ENCODE peak calls at places on chromosomes 7 and 10, in five cellular contexts. G is AG04450, S is HTR-8/SVneo, R is T-helper 2 cell, O is progenitor cell of endocrine pancreas. B is an unnamed sample.
A peak's percentile ranks its signal among the peaks of the same experiment; 100 is the strongest.

GRCh38 chr10:36608251-36608650 is 517.1 kb upstream of the ANKRD30A start:
- DNase-seq in S (peak; percentile 26), O (no peak), R (no peak), G (peak; percentile 11), B (no peak)

GRCh38 chr7:12294701-12295100 is 83.6 kb downstream of the TMEM106B start:
- DNase-seq in G (no peak), S (no peak), R (no peak), O (no peak), B (no peak)

GRCh38 chr7:8065356-8065813 is 96.8 kb downstream of the GLCCI1 start:
- DNase-seq in O (no peak), R (no peak), G (peak; percentile 30), S (no peak), B (no peak)

GRCh38 chr7:116583653-116584052 is 58.8 kb downstream of the CAV1 start:
- DNase-seq in S (no peak), G (no peak), O (no peak), R (no peak), B (no peak)

GRCh38 chr10:118901409-118901808 is 128.1 kb upstream of the NANOS1 start:
- DNase-seq in G (no peak), S (no peak), R (no peak), O (no peak), B (no peak)

GRCh38 chr7:42231043-42231442 is 6.0 kb downstream of the GLI3 start:
- DNase-seq in G (no peak), R (no peak), O (no peak), S (no peak), B (no peak)

GRCh38 chr10:100886099-100886498 is 26.7 kb upstream of the SLF2 start:
- DNase-seq in G (no peak), R (no peak), S (no peak), O (no peak), B (peak; percentile 9)

GRCh38 chr10:5494611-5495010 is 4.8 kb downstream of the CALML5 start:
- DNase-seq in S (no peak), O (no peak), G (no peak), R (no peak), B (no peak)

GRCh38 chr7:30761214-30762156 is 9.6 kb downstream of the INMT start:
- DNase-seq in R (no peak), O (no peak), G (no peak), S (no peak), B (no peak)

GRCh38 chr10:1465421-1465902 is 271.9 kb downstream of the ADARB2 start:
- DNase-seq in O (no peak), S (no peak), R (no peak), G (no peak), B (no peak)

GRCh38 chr10:73209705-73210104 is 37.4 kb downstream of the DNAJC9 start:
- DNase-seq in O (no peak), G (no peak), R (no peak), S (no peak), B (no peak)

GRCh38 chr7:107262857-107263256 is 94.1 kb downstream of the HBP1 start:
- DNase-seq in G (no peak), O (no peak), S (no peak), R (no peak), B (no peak)

GRCh38 chr10:121526801-121527221 is 71.4 kb downstream of the FGFR2 start:
- DNase-seq in G (no peak), R (no peak), O (no peak), S (no peak), B (no peak)

GRCh38 chr10:83667594-83667993 is 471.7 kb upstream of the GHITM start:
- DNase-seq in O (no peak), G (no peak), S (no peak), R (no peak), B (no peak)

GRCh38 chr7:100175296-100175935 is 1.8 kb downstream of the GPC2 start:
- DNase-seq in R (no peak), S (no peak), O (no peak), G (no peak), B (no peak)

GRCh38 chr7:134820778-134821177 is 41.3 kb downstream of the CALD1 start:
- DNase-seq in G (no peak), O (no peak), R (no peak), S (no peak), B (no peak)

GRCh38 chr7:130493275-130493868 is 1.5 kb downstream of the MEST start:
- DNase-seq in S (no peak), R (no peak), O (no peak), G (no peak), B (no peak)

GRCh38 chr7:49714182-49714581 is 59.3 kb upstream of the VWC2 start:
- DNase-seq in R (no peak), S (no peak), G (no peak), O (no peak), B (no peak)

GRCh38 chr7:142918901-142919300 is 14.6 kb downstream of the TRPV5 start:
- DNase-seq in G (no peak), S (no peak), O (no peak), R (no peak), B (no peak)

GRCh38 chr7:116679495-116679894 is 7.5 kb downstream of the MET start:
- DNase-seq in O (no peak), S (no peak), R (no peak), G (no peak), B (no peak)

GRCh38 chr7:99380032-99380822 is 5.7 kb downstream of the ARPC1B start:
- DNase-seq in O (no peak), R (no peak), S (no peak), G (no peak), B (no peak)

GRCh38 chr7:88614736-88615135 is 144.8 kb upstream of the ZNF804B start:
- DNase-seq in R (no peak), S (no peak), G (no peak), O (no peak), B (no peak)

GRCh38 chr10:54402576-54402975 is 398.5 kb downstream of the PCDH15 start:
- DNase-seq in G (no peak), O (no peak), R (no peak), S (no peak), B (no peak)

GRCh38 chr10:5976689-5977470 is 463 bp downstream of the IL15RA start:
- DNase-seq in G (no peak), R (peak; percentile 22), O (peak; percentile 18), S (peak; percentile 41), B (peak; percentile 80)

GRCh38 chr7:42745357-42746022 is 166.4 kb downstream of the C7orf25 start:
- DNase-seq in S (no peak), O (no peak), G (no peak), R (no peak), B (no peak)

GRCh38 chr7:77281780-77282478 is 82.3 kb upstream of the FGL2 start:
- DNase-seq in O (no peak), R (no peak), S (no peak), G (no peak), B (no peak)

GRCh38 chr7:38382627-38383026 is 109.2 kb upstream of the TARP start:
- DNase-seq in S (no peak), G (no peak), R (no peak), O (no peak), B (no peak)

B was measured in cardiac septum.